ENCODE peak calls at places on chromosome 4, in seven cellular contexts. One of them, this sample, is unnamed.

GRCh38 chr4:1235381-1236102 is 13.4 kb downstream of the CTBP1 start:
- DNase-seq in IMR-90: no peak
- DNase-seq in A549: no peak
- DNase-seq in uterus: peak; percentile 14
- DNase-seq in body of pancreas: peak; percentile 12
- DNase-seq in ovary: no peak
- DNase-seq in testis: no peak
- DNase-seq in this sample: peak; percentile 51

GRCh38 chr4:121777625-121778024 is 12.7 kb upstream of the SMIM43 start:
- DNase-seq in body of pancreas: no peak
- DNase-seq in testis: no peak
- DNase-seq in ovary: no peak
- DNase-seq in IMR-90: no peak
- DNase-seq in uterus: no peak
- DNase-seq in A549: no peak
- DNase-seq in this sample: no peak

GRCh38 chr4:81601270-81601694 is 129.6 kb upstream of the RASGEF1B start:
- DNase-seq in uterus: no peak
- DNase-seq in testis: no peak
- DNase-seq in body of pancreas: no peak
- DNase-seq in IMR-90: no peak
- DNase-seq in ovary: no peak
- DNase-seq in A549: no peak
- DNase-seq in this sample: no peak

GRCh38 chr4:88616275-88616996 is 24.2 kb downstream of the HERC3 start:
- DNase-seq in uterus: no peak
- DNase-seq in testis: no peak
- DNase-seq in body of pancreas: no peak
- DNase-seq in IMR-90: peak; percentile 77
- DNase-seq in ovary: no peak
- DNase-seq in A549: peak; percentile 36
- DNase-seq in this sample: no peak

GRCh38 chr4:120769227-120769626 is 153.3 kb downstream of the PRDM5 start:
- DNase-seq in ovary: peak; percentile 26
- DNase-seq in IMR-90: peak; percentile 96
- DNase-seq in body of pancreas: no peak
- DNase-seq in testis: no peak
- DNase-seq in uterus: no peak
- DNase-seq in A549: no peak
- DNase-seq in this sample: no peak

GRCh38 chr4:86441175-86441960 is 81.5 kb upstream of the MAPK10 start:
- DNase-seq in ovary: no peak
- DNase-seq in body of pancreas: no peak
- DNase-seq in uterus: no peak
- DNase-seq in testis: no peak
- DNase-seq in IMR-90: peak; percentile 23
- DNase-seq in A549: peak; percentile 69
- DNase-seq in this sample: no peak

GRCh38 chr4:113469926-113470325 is 291.6 kb downstream of the CAMK2D start:
- DNase-seq in ovary: no peak
- DNase-seq in body of pancreas: no peak
- DNase-seq in testis: no peak
- DNase-seq in IMR-90: no peak
- DNase-seq in A549: no peak
- DNase-seq in uterus: no peak
- DNase-seq in this sample: no peak

GRCh38 chr4:86549163-86549788 is 44.8 kb upstream of the PTPN13 start:
- DNase-seq in body of pancreas: no peak
- DNase-seq in testis: no peak
- DNase-seq in A549: no peak
- DNase-seq in ovary: no peak
- DNase-seq in IMR-90: peak; percentile 65
- DNase-seq in uterus: no peak
- DNase-seq in this sample: no peak

GRCh38 chr4:57023104-57023503 is 44.4 kb downstream of the POLR2B start:
- DNase-seq in IMR-90: peak; percentile 97
- DNase-seq in A549: no peak
- DNase-seq in uterus: no peak
- DNase-seq in ovary: no peak
- DNase-seq in body of pancreas: no peak
- DNase-seq in testis: no peak
- DNase-seq in this sample: no peak

GRCh38 chr4:142091691-142092182 is 455.4 kb downstream of the IL15 start:
- DNase-seq in IMR-90: peak; percentile 99
- DNase-seq in ovary: no peak
- DNase-seq in uterus: peak; percentile 38
- DNase-seq in testis: peak; percentile 52
- DNase-seq in body of pancreas: no peak
- DNase-seq in A549: peak; percentile 93
- DNase-seq in this sample: no peak

GRCh38 chr4:111754003-111754402 is 391.3 kb upstream of the FAM241A start:
- DNase-seq in IMR-90: no peak
- DNase-seq in uterus: no peak
- DNase-seq in A549: no peak
- DNase-seq in testis: no peak
- DNase-seq in ovary: no peak
- DNase-seq in body of pancreas: no peak
- DNase-seq in this sample: no peak

GRCh38 chr4:80027611-80028010 is 45.4 kb downstream of the ANTXR2 start:
- DNase-seq in uterus: no peak
- DNase-seq in body of pancreas: no peak
- DNase-seq in IMR-90: peak; percentile 25
- DNase-seq in testis: no peak
- DNase-seq in ovary: no peak
- DNase-seq in A549: no peak
- DNase-seq in this sample: no peak

GRCh38 chr4:53767503-53767902 is 176.2 kb upstream of the LNX1 start:
- DNase-seq in A549: no peak
- DNase-seq in body of pancreas: no peak
- DNase-seq in ovary: no peak
- DNase-seq in IMR-90: no peak
- DNase-seq in uterus: no peak
- DNase-seq in testis: no peak
- DNase-seq in this sample: no peak

GRCh38 chr4:105399535-105400161 is 74.2 kb downstream of the PPA2 start:
- DNase-seq in testis: no peak
- DNase-seq in IMR-90: peak; percentile 91
- DNase-seq in ovary: no peak
- DNase-seq in body of pancreas: no peak
- DNase-seq in A549: peak; percentile 13
- DNase-seq in uterus: no peak
- DNase-seq in this sample: no peak

GRCh38 chr4:76856183-76856969 is 41.6 kb downstream of the SOWAHB start:
- DNase-seq in ovary: no peak
- DNase-seq in body of pancreas: no peak
- DNase-seq in testis: no peak
- DNase-seq in uterus: no peak
- DNase-seq in A549: peak; percentile 64
- DNase-seq in IMR-90: peak; percentile 74
- DNase-seq in this sample: no peak

GRCh38 chr4:72325215-72325614 is 243.8 kb downstream of the ADAMTS3 start:
- DNase-seq in testis: no peak
- DNase-seq in A549: no peak
- DNase-seq in body of pancreas: no peak
- DNase-seq in ovary: no peak
- DNase-seq in IMR-90: no peak
- DNase-seq in uterus: no peak
- DNase-seq in this sample: no peak

GRCh38 chr4:187478292-187479205 is 517.0 kb upstream of the ZFP42 start:
- DNase-seq in body of pancreas: no peak
- DNase-seq in ovary: no peak
- DNase-seq in A549: peak; percentile 38
- DNase-seq in IMR-90: peak; percentile 95
- DNase-seq in uterus: no peak
- DNase-seq in testis: no peak
- DNase-seq in this sample: no peak

GRCh38 chr4:143186634-143187033 is 1.9 kb downstream of the USP38 start:
- DNase-seq in A549: no peak
- DNase-seq in uterus: no peak
- DNase-seq in testis: no peak
- DNase-seq in ovary: no peak
- DNase-seq in IMR-90: no peak
- DNase-seq in body of pancreas: no peak
- DNase-seq in this sample: no peak

GRCh38 chr4:12703076-12703475 is 781.1 kb downstream of the RAB28 start:
- DNase-seq in A549: no peak
- DNase-seq in uterus: no peak
- DNase-seq in body of pancreas: no peak
- DNase-seq in IMR-90: no peak
- DNase-seq in ovary: no peak
- DNase-seq in testis: no peak
- DNase-seq in this sample: no peak

GRCh38 chr4:51894246-51894645 is 51.3 kb downstream of the DCUN1D4 start:
- DNase-seq in IMR-90: peak; percentile 35
- DNase-seq in uterus: no peak
- DNase-seq in body of pancreas: no peak
- DNase-seq in testis: no peak
- DNase-seq in ovary: no peak
- DNase-seq in A549: peak; percentile 33
- DNase-seq in this sample: no peak

GRCh38 chr4:185576918-185577591 is 41.7 kb upstream of the PDLIM3 start:
- DNase-seq in A549: no peak
- DNase-seq in ovary: no peak
- DNase-seq in testis: no peak
- DNase-seq in IMR-90: peak; percentile 26
- DNase-seq in uterus: no peak
- DNase-seq in body of pancreas: no peak
- DNase-seq in this sample: no peak
- TF ChIP-seq POLR2A in A549: no peak
- TF ChIP-seq POLR2A in ovary: no peak
- TF ChIP-seq POLR2A in testis: no peak
- TF ChIP-seq POLR2A in IMR-90: no peak
- TF ChIP-seq POLR2A in uterus: no peak
- TF ChIP-seq POLR2A in body of pancreas: no peak
- TF ChIP-seq POLR2A in this sample: no peak

GRCh38 chr4:55122235-55122634 is 3.2 kb downstream of the KDR start:
- DNase-seq in A549: peak; percentile 17
- DNase-seq in uterus: no peak
- DNase-seq in body of pancreas: no peak
- DNase-seq in testis: no peak
- DNase-seq in ovary: no peak
- DNase-seq in IMR-90: no peak
- DNase-seq in this sample: no peak

GRCh38 chr4:55125763-55126541 is 557 bp upstream of the KDR start:
- DNase-seq in testis: no peak
- DNase-seq in uterus: peak; percentile 27
- DNase-seq in ovary: no peak
- DNase-seq in IMR-90: no peak
- DNase-seq in body of pancreas: no peak
- DNase-seq in A549: no peak
- DNase-seq in this sample: peak; percentile 27

GRCh38 chr4:55124337-55125076 is 888 bp downstream of the KDR start:
- DNase-seq in ovary: no peak
- DNase-seq in IMR-90: no peak
- DNase-seq in A549: no peak
- DNase-seq in uterus: peak; percentile 21
- DNase-seq in body of pancreas: no peak
- DNase-seq in testis: peak; percentile 16
- DNase-seq in this sample: peak; percentile 60

GRCh38 chr4:55125087-55125721 is at the start of gene KDR:
- DNase-seq in A549: no peak
- DNase-seq in uterus: peak; percentile 76
- DNase-seq in body of pancreas: no peak
- DNase-seq in testis: peak; percentile 50
- DNase-seq in IMR-90: no peak
- DNase-seq in ovary: no peak
- DNase-seq in this sample: peak; percentile 69

DNA sequence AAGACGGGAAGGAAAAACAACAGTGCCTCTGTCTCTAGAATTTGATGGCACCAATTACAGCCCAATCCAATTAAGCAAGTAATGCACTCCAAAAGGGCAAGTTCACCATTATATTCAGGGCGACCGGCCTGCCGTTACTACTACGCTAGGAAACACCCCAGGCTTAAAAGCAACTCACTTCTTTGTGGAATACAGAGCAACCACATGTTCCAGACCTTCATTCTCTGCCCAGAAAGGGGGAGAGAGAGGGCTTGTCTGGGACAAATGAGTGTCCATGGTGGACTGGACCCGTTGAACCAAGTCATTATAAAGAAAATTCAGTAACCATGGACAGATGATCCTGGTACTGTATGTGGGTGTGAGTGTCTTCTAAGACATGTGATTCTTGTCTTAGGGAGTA is 1.6 kb downstream of the KDR start:
- DNase-seq in body of pancreas: no peak
- DNase-seq in A549: no peak
- DNase-seq in testis: no peak
- DNase-seq in ovary: no peak
- DNase-seq in uterus: no peak
- DNase-seq in IMR-90: no peak
- DNase-seq in this sample: no peak
- H3K4me3 ChIP-seq in body of pancreas: no peak overlapping the region
- H3K4me3 ChIP-seq in A549: no peak overlapping the region
- H3K4me3 ChIP-seq in testis: peak overlapping the region; percentile 64
- H3K4me3 ChIP-seq in ovary: peak overlapping the region; percentile 58
- H3K4me3 ChIP-seq in uterus: peak overlapping the region; percentile 54
- H3K4me3 ChIP-seq in IMR-90: no peak overlapping the region
- H3K4me3 ChIP-seq in this sample: peak overlapping the region; percentile 45

DNA sequence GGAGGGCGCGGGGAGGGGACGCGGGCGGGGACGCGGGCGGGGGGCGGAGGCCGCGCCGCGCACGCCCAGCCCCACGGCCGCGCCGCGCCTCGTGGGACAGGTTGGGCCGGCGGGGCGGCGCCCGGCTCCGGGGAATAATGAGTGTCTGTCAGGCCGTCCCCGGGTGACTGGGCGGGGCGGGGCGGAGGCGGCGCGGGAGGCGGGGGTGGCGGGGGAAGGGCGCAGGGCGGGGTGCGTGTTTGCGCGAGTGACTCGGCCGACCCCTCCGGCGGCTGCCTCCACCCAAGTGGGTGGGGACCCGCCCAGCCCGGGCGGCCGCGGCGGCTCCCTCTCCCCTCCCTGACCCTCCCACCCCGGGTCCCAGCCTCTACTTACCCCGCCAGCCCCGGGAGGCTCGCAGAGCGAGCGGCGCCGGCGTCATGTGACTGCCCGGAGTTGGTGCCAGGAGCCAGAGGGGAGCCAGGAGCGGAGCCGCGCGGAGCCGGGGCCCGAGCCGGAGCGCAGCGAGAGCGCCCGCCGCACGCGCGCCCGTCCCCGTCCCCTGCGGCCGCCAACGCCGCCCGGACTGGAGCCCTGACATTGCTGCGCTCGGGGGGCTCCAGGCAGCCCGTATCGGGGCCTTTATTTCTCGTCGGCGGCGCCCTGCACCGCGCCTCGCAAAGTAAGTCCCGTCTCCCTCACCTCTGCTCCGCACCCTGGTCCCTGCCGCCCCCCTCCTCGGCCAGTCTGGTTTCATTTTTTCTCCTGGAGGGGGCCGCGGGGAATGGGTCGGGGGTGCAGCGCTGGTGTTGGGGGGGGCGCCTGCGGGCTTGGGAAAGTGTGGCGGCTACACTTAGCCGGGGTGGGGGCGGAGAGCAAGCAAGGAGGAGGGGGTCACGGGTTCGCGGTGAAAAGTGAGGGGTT is at the start of gene KLF3:
- DNase-seq in A549: peak; percentile 83
- DNase-seq in IMR-90: peak; percentile 82
- DNase-seq in testis: peak; percentile 91
- DNase-seq in body of pancreas: peak; percentile 94
- DNase-seq in uterus: peak; percentile 93
- DNase-seq in ovary: peak; percentile 92
- DNase-seq in this sample: peak; percentile 95
- TF ChIP-seq POLR2A in A549: peak; percentile 26
- TF ChIP-seq POLR2A in IMR-90: peak; percentile 88
- TF ChIP-seq POLR2A in testis: no peak
- TF ChIP-seq POLR2A in body of pancreas: peak; percentile 84
- TF ChIP-seq POLR2A in uterus: peak; percentile 89
- TF ChIP-seq POLR2A in ovary: peak; percentile 88
- TF ChIP-seq POLR2A in this sample: peak; percentile 92

GRCh38 chr4:96003941-96004340 is 164.0 kb downstream of the PDHA2 start:
- DNase-seq in testis: no peak
- DNase-seq in A549: no peak
- DNase-seq in uterus: no peak
- DNase-seq in IMR-90: no peak
- DNase-seq in body of pancreas: no peak
- DNase-seq in ovary: no peak
- DNase-seq in this sample: no peak
- H3K4me3 ChIP-seq in testis: no peak overlapping the region
- H3K4me3 ChIP-seq in A549: no peak overlapping the region
- H3K4me3 ChIP-seq in uterus: no peak overlapping the region
- H3K4me3 ChIP-seq in IMR-90: no peak overlapping the region
- H3K4me3 ChIP-seq in body of pancreas: no peak overlapping the region
- H3K4me3 ChIP-seq in ovary: no peak overlapping the region
- H3K4me3 ChIP-seq in this sample: no peak overlapping the region

This sample was measured in heart left ventricle.